ENCODE peak calls at places on chromosomes 2 and 18, in seven cellular contexts. One of them, this sample, is unnamed.

GRCh38 chr2:26913599-26914285 is 56.7 kb upstream of the MAPRE3 start:
- DNase-seq in RCC 7860: no peak
- DNase-seq in kidney tubule cell: peak; percentile 38
- DNase-seq in H54: no peak
- DNase-seq in CD4-positive, alpha-beta T cell: no peak
- DNase-seq in naive B cell: no peak
- DNase-seq in stimulated activated CD8-positive, alpha-beta memory T cell treated with anti-CD3 and anti-CD28 coated beads, Interleukin-4, amount 100 ng/mL, for 4 hours: no peak
- DNase-seq in this sample: no peak

GRCh38 chr18:61922435-61922834 is 29.6 kb upstream of the RNF152 start:
- DNase-seq in kidney tubule cell: no peak
- DNase-seq in CD4-positive, alpha-beta T cell: no peak
- DNase-seq in RCC 7860: no peak
- DNase-seq in H54: no peak
- DNase-seq in stimulated activated CD8-positive, alpha-beta memory T cell treated with anti-CD3 and anti-CD28 coated beads, Interleukin-4, amount 100 ng/mL, for 4 hours: no peak
- DNase-seq in naive B cell: no peak
- DNase-seq in this sample: no peak

GRCh38 chr18:13223341-13224148 is 5.0 kb downstream of the LDLRAD4 start:
- DNase-seq in RCC 7860: no peak
- DNase-seq in CD4-positive, alpha-beta T cell: no peak
- DNase-seq in kidney tubule cell: no peak
- DNase-seq in stimulated activated CD8-positive, alpha-beta memory T cell treated with anti-CD3 and anti-CD28 coated beads, Interleukin-4, amount 100 ng/mL, for 4 hours: no peak
- DNase-seq in H54: no peak
- DNase-seq in naive B cell: no peak
- DNase-seq in this sample: no peak

GRCh38 chr2:37782721-37783438 is 111.4 kb upstream of the CDC42EP3 start:
- DNase-seq in H54: no peak
- DNase-seq in kidney tubule cell: no peak
- DNase-seq in stimulated activated CD8-positive, alpha-beta memory T cell treated with anti-CD3 and anti-CD28 coated beads, Interleukin-4, amount 100 ng/mL, for 4 hours: no peak
- DNase-seq in naive B cell: no peak
- DNase-seq in CD4-positive, alpha-beta T cell: no peak
- DNase-seq in RCC 7860: no peak
- DNase-seq in this sample: no peak

GRCh38 chr2:134417968-134418557 is 164.2 kb downstream of the MGAT5 start:
- DNase-seq in naive B cell: no peak
- DNase-seq in RCC 7860: no peak
- DNase-seq in kidney tubule cell: no peak
- DNase-seq in H54: no peak
- DNase-seq in stimulated activated CD8-positive, alpha-beta memory T cell treated with anti-CD3 and anti-CD28 coated beads, Interleukin-4, amount 100 ng/mL, for 4 hours: no peak
- DNase-seq in CD4-positive, alpha-beta T cell: no peak
- DNase-seq in this sample: no peak

GRCh38 chr2:134713606-134714005 is 5.2 kb downstream of the TMEM163 start:
- DNase-seq in H54: no peak
- DNase-seq in RCC 7860: no peak
- DNase-seq in naive B cell: no peak
- DNase-seq in kidney tubule cell: no peak
- DNase-seq in stimulated activated CD8-positive, alpha-beta memory T cell treated with anti-CD3 and anti-CD28 coated beads, Interleukin-4, amount 100 ng/mL, for 4 hours: no peak
- DNase-seq in CD4-positive, alpha-beta T cell: no peak
- DNase-seq in this sample: no peak

GRCh38 chr2:38147333-38148121 is 71.6 kb upstream of the CYP1B1 start:
- DNase-seq in naive B cell: no peak
- DNase-seq in RCC 7860: peak; percentile 56
- DNase-seq in H54: no peak
- DNase-seq in stimulated activated CD8-positive, alpha-beta memory T cell treated with anti-CD3 and anti-CD28 coated beads, Interleukin-4, amount 100 ng/mL, for 4 hours: no peak
- DNase-seq in kidney tubule cell: no peak
- DNase-seq in CD4-positive, alpha-beta T cell: no peak
- DNase-seq in this sample: no peak

GRCh38 chr18:79567481-79568147 is 112.0 kb upstream of the CTDP1 start:
- DNase-seq in RCC 7860: peak; percentile 30
- DNase-seq in kidney tubule cell: peak; percentile 92
- DNase-seq in CD4-positive, alpha-beta T cell: no peak
- DNase-seq in naive B cell: no peak
- DNase-seq in H54: peak; percentile 8
- DNase-seq in stimulated activated CD8-positive, alpha-beta memory T cell treated with anti-CD3 and anti-CD28 coated beads, Interleukin-4, amount 100 ng/mL, for 4 hours: no peak
- DNase-seq in this sample: no peak

GRCh38 chr2:62999905-63000304 is 50.7 kb upstream of the OTX1 start:
- DNase-seq in CD4-positive, alpha-beta T cell: no peak
- DNase-seq in RCC 7860: no peak
- DNase-seq in kidney tubule cell: peak; percentile 53
- DNase-seq in H54: peak; percentile 28
- DNase-seq in stimulated activated CD8-positive, alpha-beta memory T cell treated with anti-CD3 and anti-CD28 coated beads, Interleukin-4, amount 100 ng/mL, for 4 hours: no peak
- DNase-seq in naive B cell: no peak
- DNase-seq in this sample: no peak

GRCh38 chr2:37415128-37415817 is 70.8 kb downstream of the QPCT start:
- DNase-seq in RCC 7860: peak; percentile 11
- DNase-seq in kidney tubule cell: no peak
- DNase-seq in naive B cell: no peak
- DNase-seq in H54: no peak
- DNase-seq in CD4-positive, alpha-beta T cell: no peak
- DNase-seq in stimulated activated CD8-positive, alpha-beta memory T cell treated with anti-CD3 and anti-CD28 coated beads, Interleukin-4, amount 100 ng/mL, for 4 hours: no peak
- DNase-seq in this sample: peak; percentile 14

GRCh38 chr18:59570101-59570875 is 126.9 kb downstream of the CCBE1 start:
- DNase-seq in stimulated activated CD8-positive, alpha-beta memory T cell treated with anti-CD3 and anti-CD28 coated beads, Interleukin-4, amount 100 ng/mL, for 4 hours: no peak
- DNase-seq in H54: no peak
- DNase-seq in kidney tubule cell: no peak
- DNase-seq in RCC 7860: no peak
- DNase-seq in CD4-positive, alpha-beta T cell: no peak
- DNase-seq in naive B cell: no peak
- DNase-seq in this sample: no peak

GRCh38 chr2:9815844-9816279 is 27.4 kb upstream of the TAF1B start:
- DNase-seq in CD4-positive, alpha-beta T cell: no peak
- DNase-seq in RCC 7860: no peak
- DNase-seq in kidney tubule cell: peak; percentile 40
- DNase-seq in H54: no peak
- DNase-seq in naive B cell: no peak
- DNase-seq in stimulated activated CD8-positive, alpha-beta memory T cell treated with anti-CD3 and anti-CD28 coated beads, Interleukin-4, amount 100 ng/mL, for 4 hours: no peak
- DNase-seq in this sample: no peak

GRCh38 chr2:12534646-12535263 is 182.0 kb upstream of the TRIB2 start:
- DNase-seq in RCC 7860: peak; percentile 71
- DNase-seq in H54: no peak
- DNase-seq in naive B cell: no peak
- DNase-seq in CD4-positive, alpha-beta T cell: no peak
- DNase-seq in stimulated activated CD8-positive, alpha-beta memory T cell treated with anti-CD3 and anti-CD28 coated beads, Interleukin-4, amount 100 ng/mL, for 4 hours: no peak
- DNase-seq in kidney tubule cell: peak; percentile 95
- DNase-seq in this sample: no peak

GRCh38 chr2:66862871-66863650 is 428.1 kb downstream of the MEIS1 start:
- DNase-seq in kidney tubule cell: no peak
- DNase-seq in RCC 7860: no peak
- DNase-seq in stimulated activated CD8-positive, alpha-beta memory T cell treated with anti-CD3 and anti-CD28 coated beads, Interleukin-4, amount 100 ng/mL, for 4 hours: no peak
- DNase-seq in CD4-positive, alpha-beta T cell: no peak
- DNase-seq in H54: no peak
- DNase-seq in naive B cell: no peak
- DNase-seq in this sample: no peak

GRCh38 chr18:48745293-48745692 is 205.5 kb downstream of the SMAD7 start:
- DNase-seq in naive B cell: no peak
- DNase-seq in kidney tubule cell: no peak
- DNase-seq in stimulated activated CD8-positive, alpha-beta memory T cell treated with anti-CD3 and anti-CD28 coated beads, Interleukin-4, amount 100 ng/mL, for 4 hours: no peak
- DNase-seq in CD4-positive, alpha-beta T cell: no peak
- DNase-seq in RCC 7860: no peak
- DNase-seq in H54: no peak
- DNase-seq in this sample: no peak

GRCh38 chr2:99793022-99793421 is 303.2 kb upstream of the REV1 start:
- DNase-seq in stimulated activated CD8-positive, alpha-beta memory T cell treated with anti-CD3 and anti-CD28 coated beads, Interleukin-4, amount 100 ng/mL, for 4 hours: no peak
- DNase-seq in H54: no peak
- DNase-seq in kidney tubule cell: no peak
- DNase-seq in RCC 7860: no peak
- DNase-seq in naive B cell: no peak
- DNase-seq in CD4-positive, alpha-beta T cell: no peak
- DNase-seq in this sample: no peak

GRCh38 chr2:37711308-37711731 is 39.9 kb upstream of the CDC42EP3 start:
- DNase-seq in stimulated activated CD8-positive, alpha-beta memory T cell treated with anti-CD3 and anti-CD28 coated beads, Interleukin-4, amount 100 ng/mL, for 4 hours: peak; percentile 0
- DNase-seq in CD4-positive, alpha-beta T cell: no peak
- DNase-seq in naive B cell: no peak
- DNase-seq in H54: peak; percentile 66
- DNase-seq in kidney tubule cell: peak; percentile 96
- DNase-seq in RCC 7860: peak; percentile 95
- DNase-seq in this sample: no peak

GRCh38 chr2:231604101-231604684 is 11.5 kb downstream of the TEX44 start:
- DNase-seq in CD4-positive, alpha-beta T cell: no peak
- DNase-seq in kidney tubule cell: no peak
- DNase-seq in H54: peak; percentile 63
- DNase-seq in stimulated activated CD8-positive, alpha-beta memory T cell treated with anti-CD3 and anti-CD28 coated beads, Interleukin-4, amount 100 ng/mL, for 4 hours: no peak
- DNase-seq in RCC 7860: no peak
- DNase-seq in naive B cell: peak; percentile 70
- DNase-seq in this sample: no peak

GRCh38 chr2:20040489-20041172 is 10.8 kb downstream of the LAPTM4A start:
- DNase-seq in CD4-positive, alpha-beta T cell: no peak
- DNase-seq in H54: peak; percentile 33
- DNase-seq in stimulated activated CD8-positive, alpha-beta memory T cell treated with anti-CD3 and anti-CD28 coated beads, Interleukin-4, amount 100 ng/mL, for 4 hours: no peak
- DNase-seq in kidney tubule cell: peak; percentile 71
- DNase-seq in RCC 7860: peak; percentile 21
- DNase-seq in naive B cell: no peak
- DNase-seq in this sample: no peak

GRCh38 chr2:75595541-75596395 is 35.0 kb upstream of the EVA1A start:
- DNase-seq in H54: no peak
- DNase-seq in stimulated activated CD8-positive, alpha-beta memory T cell treated with anti-CD3 and anti-CD28 coated beads, Interleukin-4, amount 100 ng/mL, for 4 hours: no peak
- DNase-seq in kidney tubule cell: peak; percentile 96
- DNase-seq in CD4-positive, alpha-beta T cell: no peak
- DNase-seq in naive B cell: no peak
- DNase-seq in RCC 7860: peak; percentile 86
- DNase-seq in this sample: no peak

GRCh38 chr18:31424383-31424988 is 23.1 kb upstream of the DSG3 start:
- DNase-seq in CD4-positive, alpha-beta T cell: no peak
- DNase-seq in kidney tubule cell: peak; percentile 73
- DNase-seq in stimulated activated CD8-positive, alpha-beta memory T cell treated with anti-CD3 and anti-CD28 coated beads, Interleukin-4, amount 100 ng/mL, for 4 hours: no peak
- DNase-seq in naive B cell: no peak
- DNase-seq in H54: peak; percentile 4
- DNase-seq in RCC 7860: peak; percentile 42
- DNase-seq in this sample: no peak

GRCh38 chr18:35438480-35439234 is 59.1 kb downstream of the INO80C start:
- DNase-seq in stimulated activated CD8-positive, alpha-beta memory T cell treated with anti-CD3 and anti-CD28 coated beads, Interleukin-4, amount 100 ng/mL, for 4 hours: no peak
- DNase-seq in CD4-positive, alpha-beta T cell: no peak
- DNase-seq in kidney tubule cell: peak; percentile 30
- DNase-seq in RCC 7860: no peak
- DNase-seq in H54: no peak
- DNase-seq in naive B cell: no peak
- DNase-seq in this sample: no peak

GRCh38 chr18:44507729-44508325 is 172.9 kb upstream of the SETBP1 start:
- DNase-seq in CD4-positive, alpha-beta T cell: no peak
- DNase-seq in stimulated activated CD8-positive, alpha-beta memory T cell treated with anti-CD3 and anti-CD28 coated beads, Interleukin-4, amount 100 ng/mL, for 4 hours: peak; percentile 7
- DNase-seq in H54: no peak
- DNase-seq in kidney tubule cell: no peak
- DNase-seq in naive B cell: peak; percentile 80
- DNase-seq in RCC 7860: no peak
- DNase-seq in this sample: no peak

This sample was measured in AML-193.